ENCODE peak calls at places on chromosomes 12 and 14, in eight cellular contexts. A is cardiac fibroblast; N is hypothalamus; U is fibroblast of lung; T is HS-5; K is stimulated activated naive CD4-positive, alpha-beta T cell; I is stimulated activated CD8-positive, alpha-beta memory T cell treated with anti-CD3 and anti-CD28 coated beads, Interleukin-7, amount 100 ng/mL, for 24 hours; G is RCC 7860. S is an unnamed sample.

GRCh38 chr12:40446385-40446784 is 221.6 kb downstream of the LRRK2 start:
- DNase-seq in U (no peak), G (no peak), T (peak; percentile 9), K (no peak), A (peak; percentile 17), I (no peak), N (no peak), S (no peak)

GRCh38 chr14:49134940-49135339 is 451.2 kb downstream of the RPS29 start:
- DNase-seq in T (no peak), N (no peak), G (no peak), U (no peak), A (no peak), I (no peak), K (no peak), S (no peak)

GRCh38 chr14:90758959-90759358 is 57.3 kb downstream of the TTC7B start:
- DNase-seq in T (no peak), G (no peak), U (no peak), N (no peak), A (peak; percentile 50), K (no peak), I (no peak), S (no peak)

GRCh38 chr12:32947203-32947795 is 50.7 kb upstream of the PKP2 start:
- DNase-seq in U (no peak), N (no peak), I (no peak), T (peak; percentile 32), A (peak; percentile 34), K (no peak), G (peak; percentile 8), S (no peak)

GRCh38 chr14:105445901-105446845 is 26.5 kb downstream of the MTA1 start:
- DNase-seq in K (no peak), A (no peak), U (no peak), T (no peak), N (no peak), G (no peak), I (no peak), S (no peak)

GRCh38 chr12:128111951-128112350 is 155.0 kb upstream of the TMEM132C start:
- DNase-seq in I (no peak), T (no peak), A (no peak), G (no peak), U (no peak), N (no peak), K (no peak), S (no peak)

GRCh38 chr12:54052745-54053624 is 650 bp upstream of the HOXC4 start:
- DNase-seq in K (no peak), T (no peak), G (no peak), U (no peak), N (no peak), A (no peak), I (no peak), S (no peak)

GRCh38 chr14:52106853-52107252 is 38.0 kb upstream of the NID2 start:
- DNase-seq in T (no peak), N (no peak), K (no peak), A (no peak), I (no peak), G (peak; percentile 23), U (no peak), S (no peak)

GRCh38 chr14:72690324-72690723 is 203.6 kb downstream of the DPF3 start:
- DNase-seq in N (no peak), I (no peak), K (no peak), T (no peak), U (no peak), G (no peak), A (no peak), S (no peak)

GRCh38 chr12:45601888-45602287 is 127.6 kb upstream of the ARID2 start:
- DNase-seq in I (no peak), U (no peak), K (no peak), A (no peak), N (no peak), T (no peak), G (no peak), S (no peak)

GRCh38 chr14:68248481-68249255 is 429.1 kb downstream of the RAD51B start:
- DNase-seq in A (peak; percentile 87), T (no peak), N (no peak), K (no peak), G (peak; percentile 59), I (no peak), U (peak; percentile 81), S (peak; percentile 10)

GRCh38 chr12:34253674-34254073 is 231.4 kb downstream of the ALG10 start:
- DNase-seq in N (no peak), A (no peak), U (no peak), I (no peak), T (no peak), G (no peak), K (no peak), S (no peak)